ENCODE peak calls at places on chromosome 18, in eight cellular contexts. One of them, this sample, is unnamed.
A peak's percentile ranks its signal among the peaks of the same experiment; 100 is the strongest.

GRCh38 chr18:74921057-74921820 is 287.7 kb downstream of the PTGR3 start:
- DNase-seq in neural progenitor cell: no peak
- DNase-seq in fibroblast of lung: no peak
- DNase-seq in HCT116: no peak
- DNase-seq in MM.1S: no peak
- DNase-seq in Karpas-422: no peak
- DNase-seq in IMR-90: no peak
- DNase-seq in PC-3: no peak
- DNase-seq in this sample: no peak

GRCh38 chr18:76581261-76581660 is 86.2 kb upstream of the ZNF516 start:
- DNase-seq in neural progenitor cell: no peak
- DNase-seq in fibroblast of lung: no peak
- DNase-seq in HCT116: no peak
- DNase-seq in MM.1S: no peak
- DNase-seq in Karpas-422: no peak
- DNase-seq in IMR-90: no peak
- DNase-seq in PC-3: no peak
- DNase-seq in this sample: no peak

GRCh38 chr18:26051845-26052244 is 38.6 kb downstream of the SS18 start:
- DNase-seq in neural progenitor cell: no peak
- DNase-seq in fibroblast of lung: no peak
- DNase-seq in HCT116: no peak
- DNase-seq in MM.1S: no peak
- DNase-seq in Karpas-422: peak; percentile 57
- DNase-seq in IMR-90: no peak
- DNase-seq in PC-3: no peak
- DNase-seq in this sample: no peak

GRCh38 chr18:7954229-7954628 is 387.1 kb downstream of the PTPRM start:
- DNase-seq in neural progenitor cell: no peak
- DNase-seq in fibroblast of lung: peak; percentile 60
- DNase-seq in HCT116: no peak
- DNase-seq in MM.1S: no peak
- DNase-seq in Karpas-422: no peak
- DNase-seq in IMR-90: peak; percentile 61
- DNase-seq in PC-3: peak; percentile 9
- DNase-seq in this sample: no peak

GRCh38 chr18:26545737-26546136 is 2.6 kb downstream of the KCTD1 start:
- DNase-seq in neural progenitor cell: no peak
- DNase-seq in fibroblast of lung: no peak
- DNase-seq in HCT116: no peak
- DNase-seq in MM.1S: no peak
- DNase-seq in Karpas-422: no peak
- DNase-seq in IMR-90: no peak
- DNase-seq in PC-3: no peak
- DNase-seq in this sample: no peak

GRCh38 chr18:5630057-5630765 is 86.4 kb upstream of the EPB41L3 start:
- DNase-seq in neural progenitor cell: peak; percentile 93
- DNase-seq in fibroblast of lung: peak; percentile 70
- DNase-seq in HCT116: no peak
- DNase-seq in MM.1S: peak; percentile 67
- DNase-seq in Karpas-422: no peak
- DNase-seq in IMR-90: peak; percentile 41
- DNase-seq in PC-3: peak; percentile 4
- DNase-seq in this sample: peak; percentile 68

GRCh38 chr18:36446059-36446458 is 148.5 kb downstream of the FHOD3 start:
- DNase-seq in neural progenitor cell: no peak
- DNase-seq in fibroblast of lung: peak; percentile 29
- DNase-seq in HCT116: no peak
- DNase-seq in MM.1S: no peak
- DNase-seq in Karpas-422: no peak
- DNase-seq in IMR-90: peak; percentile 33
- DNase-seq in PC-3: peak; percentile 64
- DNase-seq in this sample: no peak

GRCh38 chr18:59921384-59921891 is 21.6 kb downstream of the PMAIP1 start:
- DNase-seq in neural progenitor cell: no peak
- DNase-seq in fibroblast of lung: peak; percentile 29
- DNase-seq in HCT116: no peak
- DNase-seq in MM.1S: no peak
- DNase-seq in Karpas-422: no peak
- DNase-seq in IMR-90: no peak
- DNase-seq in PC-3: peak; percentile 59
- DNase-seq in this sample: peak; percentile 33

GRCh38 chr18:27549335-27550039 is 364.4 kb upstream of the CHST9 start:
- DNase-seq in neural progenitor cell: no peak
- DNase-seq in fibroblast of lung: no peak
- DNase-seq in HCT116: no peak
- DNase-seq in MM.1S: no peak
- DNase-seq in Karpas-422: no peak
- DNase-seq in IMR-90: no peak
- DNase-seq in PC-3: no peak
- DNase-seq in this sample: no peak

GRCh38 chr18:46275370-46275769 is 171.2 kb downstream of the HAUS1 start:
- DNase-seq in neural progenitor cell: no peak
- DNase-seq in fibroblast of lung: no peak
- DNase-seq in HCT116: no peak
- DNase-seq in MM.1S: no peak
- DNase-seq in Karpas-422: no peak
- DNase-seq in IMR-90: no peak
- DNase-seq in PC-3: no peak
- DNase-seq in this sample: no peak

GRCh38 chr18:50662177-50662576 is 102.3 kb downstream of the MAPK4 start:
- DNase-seq in neural progenitor cell: peak; percentile 47
- DNase-seq in fibroblast of lung: no peak
- DNase-seq in HCT116: peak; percentile 8
- DNase-seq in MM.1S: peak; percentile 26
- DNase-seq in Karpas-422: peak; percentile 77
- DNase-seq in IMR-90: peak; percentile 4
- DNase-seq in PC-3: peak; percentile 19
- DNase-seq in this sample: no peak

GRCh38 chr18:23826850-23827620 is 137.8 kb downstream of the LAMA3 start:
- DNase-seq in neural progenitor cell: no peak
- DNase-seq in fibroblast of lung: no peak
- DNase-seq in HCT116: no peak
- DNase-seq in MM.1S: no peak
- DNase-seq in Karpas-422: no peak
- DNase-seq in IMR-90: no peak
- DNase-seq in PC-3: no peak
- DNase-seq in this sample: no peak

GRCh38 chr18:61579581-61579980 is 246.4 kb downstream of the CDH20 start:
- DNase-seq in neural progenitor cell: no peak
- DNase-seq in fibroblast of lung: no peak
- DNase-seq in HCT116: no peak
- DNase-seq in MM.1S: no peak
- DNase-seq in Karpas-422: no peak
- DNase-seq in IMR-90: no peak
- DNase-seq in PC-3: no peak
- DNase-seq in this sample: peak; percentile 52

GRCh38 chr18:864872-865273 is 39.8 kb upstream of the ADCYAP1 start:
- DNase-seq in neural progenitor cell: peak; percentile 90
- DNase-seq in fibroblast of lung: peak; percentile 68
- DNase-seq in HCT116: peak; percentile 73
- DNase-seq in MM.1S: peak; percentile 71
- DNase-seq in Karpas-422: peak; percentile 81
- DNase-seq in IMR-90: peak; percentile 70
- DNase-seq in PC-3: peak; percentile 86
- DNase-seq in this sample: peak; percentile 85

GRCh38 chr18:10184776-10185175 is 269.7 kb upstream of the APCDD1 start:
- DNase-seq in neural progenitor cell: no peak
- DNase-seq in fibroblast of lung: no peak
- DNase-seq in HCT116: no peak
- DNase-seq in MM.1S: no peak
- DNase-seq in Karpas-422: no peak
- DNase-seq in IMR-90: no peak
- DNase-seq in PC-3: no peak
- DNase-seq in this sample: no peak

GRCh38 chr18:13527730-13528129 is 198.6 kb downstream of the FAM210A start:
- DNase-seq in neural progenitor cell: no peak
- DNase-seq in fibroblast of lung: no peak
- DNase-seq in HCT116: no peak
- DNase-seq in MM.1S: no peak
- DNase-seq in Karpas-422: no peak
- DNase-seq in IMR-90: no peak
- DNase-seq in PC-3: no peak
- DNase-seq in this sample: no peak

GRCh38 chr18:68316636-68317035 is 398.3 kb downstream of the TMX3 start:
- DNase-seq in neural progenitor cell: no peak
- DNase-seq in fibroblast of lung: peak; percentile 47
- DNase-seq in HCT116: no peak
- DNase-seq in MM.1S: no peak
- DNase-seq in Karpas-422: no peak
- DNase-seq in IMR-90: peak; percentile 28
- DNase-seq in PC-3: no peak
- DNase-seq in this sample: peak; percentile 46

GRCh38 chr18:27685807-27686412 is 491.0 kb downstream of the CDH2 start:
- DNase-seq in neural progenitor cell: peak; percentile 47
- DNase-seq in fibroblast of lung: peak; percentile 42
- DNase-seq in HCT116: peak; percentile 18
- DNase-seq in MM.1S: peak; percentile 19
- DNase-seq in Karpas-422: peak; percentile 74
- DNase-seq in IMR-90: peak; percentile 39
- DNase-seq in PC-3: peak; percentile 69
- DNase-seq in this sample: peak; percentile 87

GRCh38 chr18:35099911-35100310 is 58.7 kb downstream of the MAPRE2 start:
- DNase-seq in neural progenitor cell: no peak
- DNase-seq in fibroblast of lung: peak; percentile 59
- DNase-seq in HCT116: no peak
- DNase-seq in MM.1S: no peak
- DNase-seq in Karpas-422: no peak
- DNase-seq in IMR-90: peak; percentile 70
- DNase-seq in PC-3: no peak
- DNase-seq in this sample: no peak

GRCh38 chr18:31587538-31587937 is 4.1 kb upstream of the TTR start:
- DNase-seq in neural progenitor cell: no peak
- DNase-seq in fibroblast of lung: peak; percentile 17
- DNase-seq in HCT116: no peak
- DNase-seq in MM.1S: no peak
- DNase-seq in Karpas-422: no peak
- DNase-seq in IMR-90: peak; percentile 1
- DNase-seq in PC-3: no peak
- DNase-seq in this sample: no peak
- H3K9ac ChIP-seq in neural progenitor cell: no peak overlapping the region
- H3K9ac ChIP-seq in fibroblast of lung: no peak overlapping the region
- H3K9ac ChIP-seq in HCT116: no peak overlapping the region
- H3K9ac ChIP-seq in MM.1S: no peak overlapping the region
- H3K9ac ChIP-seq in Karpas-422: no peak overlapping the region
- H3K9ac ChIP-seq in IMR-90: no peak overlapping the region
- H3K9ac ChIP-seq in PC-3: no peak overlapping the region
- H3K9ac ChIP-seq in this sample: no peak overlapping the region

GRCh38 chr18:78006006-78006802 is 756.6 kb downstream of the GALR1 start:
- DNase-seq in neural progenitor cell: peak; percentile 6
- DNase-seq in fibroblast of lung: no peak
- DNase-seq in HCT116: no peak
- DNase-seq in MM.1S: no peak
- DNase-seq in Karpas-422: no peak
- DNase-seq in IMR-90: no peak
- DNase-seq in PC-3: no peak
- DNase-seq in this sample: no peak
- H3K4me3 ChIP-seq in neural progenitor cell: no peak overlapping the region
- H3K4me3 ChIP-seq in fibroblast of lung: no peak overlapping the region
- H3K4me3 ChIP-seq in HCT116: no peak overlapping the region
- H3K4me3 ChIP-seq in MM.1S: no peak overlapping the region
- H3K4me3 ChIP-seq in Karpas-422: no peak overlapping the region
- H3K4me3 ChIP-seq in IMR-90: no peak overlapping the region
- H3K4me3 ChIP-seq in PC-3: no peak overlapping the region
- H3K4me3 ChIP-seq in this sample: no peak overlapping the region

DNA sequence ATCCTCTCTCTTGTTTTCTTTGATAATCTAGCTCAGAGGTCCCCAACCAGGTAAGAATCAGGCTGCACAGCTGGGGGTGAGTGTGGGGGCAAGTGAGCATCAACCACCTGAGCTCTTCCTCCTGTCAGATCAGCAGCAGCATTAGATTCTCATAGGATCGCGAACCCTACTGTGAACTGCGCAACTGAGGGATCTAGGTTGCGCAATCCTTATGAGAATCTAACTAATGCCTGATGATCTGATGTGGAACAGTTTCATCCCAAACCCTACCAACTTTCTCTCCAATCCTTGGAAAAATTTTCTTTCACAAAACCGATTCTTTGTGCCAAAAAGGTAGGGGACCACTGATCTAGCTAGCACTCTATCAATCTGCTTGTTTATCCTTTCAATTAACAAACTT is 678.3 kb downstream of the CBLN2 start:
- DNase-seq in neural progenitor cell: no peak
- DNase-seq in fibroblast of lung: no peak
- DNase-seq in HCT116: no peak
- DNase-seq in MM.1S: no peak
- DNase-seq in Karpas-422: no peak
- DNase-seq in IMR-90: no peak
- DNase-seq in PC-3: no peak
- DNase-seq in this sample: no peak
- H3K9me3 ChIP-seq in neural progenitor cell: no peaks in the 10 kb centered on the region
- H3K9me3 ChIP-seq in fibroblast of lung: no peaks in the 10 kb centered on the region
- H3K9me3 ChIP-seq in HCT116: peaks cover 10% of the 10 kb centered on the region
- H3K9me3 ChIP-seq in MM.1S: no peaks in the 10 kb centered on the region
- H3K9me3 ChIP-seq in Karpas-422: peaks cover 75% of the 10 kb centered on the region
- H3K9me3 ChIP-seq in IMR-90: peaks cover 3% of the 10 kb centered on the region
- H3K9me3 ChIP-seq in PC-3: no peaks in the 10 kb centered on the region
- H3K9me3 ChIP-seq in this sample: no peaks in the 10 kb centered on the region

GRCh38 chr18:57627488-57627887 is 5.9 kb upstream of the NARS1 start:
- DNase-seq in neural progenitor cell: no peak
- DNase-seq in fibroblast of lung: peak; percentile 69
- DNase-seq in HCT116: no peak
- DNase-seq in MM.1S: no peak
- DNase-seq in Karpas-422: no peak
- DNase-seq in IMR-90: peak; percentile 47
- DNase-seq in PC-3: peak; percentile 19
- DNase-seq in this sample: no peak

GRCh38 chr18:57630002-57630758 is 8.5 kb upstream of the NARS1 start:
- DNase-seq in neural progenitor cell: peak; percentile 94
- DNase-seq in fibroblast of lung: peak; percentile 94
- DNase-seq in HCT116: peak; percentile 89
- DNase-seq in MM.1S: peak; percentile 93
- DNase-seq in Karpas-422: peak; percentile 97
- DNase-seq in IMR-90: peak; percentile 93
- DNase-seq in PC-3: peak; percentile 88
- DNase-seq in this sample: peak; percentile 98

GRCh38 chr18:57630759-57631660 is 9.4 kb upstream of the NARS1 start:
- DNase-seq in neural progenitor cell: no peak
- DNase-seq in fibroblast of lung: peak; percentile 31
- DNase-seq in HCT116: no peak
- DNase-seq in MM.1S: no peak
- DNase-seq in Karpas-422: peak; percentile 83
- DNase-seq in IMR-90: no peak
- DNase-seq in PC-3: no peak
- DNase-seq in this sample: no peak

GRCh38 chr18:57631697-57632096 is 10.1 kb upstream of the NARS1 start:
- DNase-seq in neural progenitor cell: no peak
- DNase-seq in fibroblast of lung: no peak
- DNase-seq in HCT116: no peak
- DNase-seq in MM.1S: no peak
- DNase-seq in Karpas-422: no peak
- DNase-seq in IMR-90: no peak
- DNase-seq in PC-3: no peak
- DNase-seq in this sample: no peak

DNA sequence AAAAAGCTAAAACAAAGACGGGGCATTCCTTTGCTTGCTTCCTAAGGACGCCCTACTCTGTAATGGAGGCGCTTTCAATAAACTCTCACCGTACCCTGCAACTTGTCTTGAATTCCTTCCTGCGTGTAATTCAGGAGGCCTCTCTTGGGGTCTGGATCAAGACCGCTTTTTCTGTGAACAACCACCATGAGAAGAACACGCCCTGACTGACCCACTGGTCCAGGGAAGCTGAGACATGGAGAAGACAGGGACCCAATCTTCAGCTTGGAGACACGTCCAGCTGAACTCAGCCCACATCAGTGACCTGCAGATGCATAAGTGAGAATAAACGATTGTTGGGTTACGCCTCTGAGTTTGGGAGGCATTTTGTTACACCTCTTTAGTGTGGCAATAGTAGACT is 7.8 kb upstream of the NARS1 start:
- DNase-seq in neural progenitor cell: no peak
- DNase-seq in fibroblast of lung: no peak
- DNase-seq in HCT116: no peak
- DNase-seq in MM.1S: no peak
- DNase-seq in Karpas-422: no peak
- DNase-seq in IMR-90: no peak
- DNase-seq in PC-3: no peak
- DNase-seq in this sample: no peak
- H3K9ac ChIP-seq in neural progenitor cell: no peak overlapping the region
- H3K9ac ChIP-seq in fibroblast of lung: no peak overlapping the region
- H3K9ac ChIP-seq in HCT116: peak overlapping the region; percentile 80
- H3K9ac ChIP-seq in MM.1S: peak overlapping the region; percentile 63
- H3K9ac ChIP-seq in Karpas-422: no peak overlapping the region
- H3K9ac ChIP-seq in IMR-90: no peak overlapping the region
- H3K9ac ChIP-seq in PC-3: no peak overlapping the region
- H3K9ac ChIP-seq in this sample: peak overlapping the region; percentile 91

This sample was measured in adipocyte.